ENCODE peak calls at places on chromosomes 4 and X, in ten cellular contexts. I is neural progenitor cell, C is cardiac muscle cell, M is uterus, Z is body of pancreas, H is tibial artery, J is Peyer's patch, L is AG04450, G is BE2C, F is fibroblast of lung. D is an unnamed sample. For H3K27me3, the result is how much of the 10 kb centered on the place peaks cover.

GRCh38 chr4:89640620-89641366 is 196.2 kb downstream of the SNCA start:
- DNase-seq in I (peak), C (peak), M (peak), Z (peak), H (no peak), J (no peak), L (peak), G (peak), F (peak), D (no peak)

GRCh38 chr4:47562297-47562696 is 77.2 kb downstream of the ATP10D start:
- DNase-seq in I (no peak), C (no peak), M (no peak), Z (no peak), H (no peak), J (no peak), L (no peak), G (no peak), F (peak), D (no peak)

GRCh38 chr4:186307497-186307896 is 41.5 kb downstream of the F11 start:
- DNase-seq in I (no peak), C (no peak), M (no peak), Z (no peak), H (no peak), J (no peak), L (no peak), G (no peak), F (peak), D (no peak)

GRCh38 chr4:184306949-184307348 is 89.3 kb upstream of the ENPP6 start:
- DNase-seq in I (no peak), C (no peak), M (no peak), Z (no peak), H (no peak), J (no peak), L (no peak), G (no peak), F (peak), D (no peak)

GRCh38 chrX:68511255-68511654 is 12.4 kb downstream of the YIPF6 start:
- DNase-seq in I (peak), C (peak), M (no peak), Z (peak), H (no peak), J (no peak), L (no peak), G (peak), F (peak), D (no peak)

GRCh38 chr4:140315970-140316369 is 57.5 kb upstream of the SCOC start:
- DNase-seq in I (peak), C (no peak), M (no peak), Z (no peak), H (no peak), J (no peak), L (no peak), G (no peak), F (no peak), D (no peak)

GRCh38 chrX:13763489-13763888 is 28.9 kb downstream of the OFD1 start:
- DNase-seq in I (peak), C (no peak), M (no peak), Z (no peak), H (peak), J (no peak), L (no peak), G (no peak), F (no peak), D (no peak)

GRCh38 chrX:132488819-132489255 is at the start of gene MBNL3:
- DNase-seq in I (peak), C (peak), M (no peak), Z (peak), H (peak), J (peak), L (no peak), G (peak), F (peak), D (no peak)

DNA sequence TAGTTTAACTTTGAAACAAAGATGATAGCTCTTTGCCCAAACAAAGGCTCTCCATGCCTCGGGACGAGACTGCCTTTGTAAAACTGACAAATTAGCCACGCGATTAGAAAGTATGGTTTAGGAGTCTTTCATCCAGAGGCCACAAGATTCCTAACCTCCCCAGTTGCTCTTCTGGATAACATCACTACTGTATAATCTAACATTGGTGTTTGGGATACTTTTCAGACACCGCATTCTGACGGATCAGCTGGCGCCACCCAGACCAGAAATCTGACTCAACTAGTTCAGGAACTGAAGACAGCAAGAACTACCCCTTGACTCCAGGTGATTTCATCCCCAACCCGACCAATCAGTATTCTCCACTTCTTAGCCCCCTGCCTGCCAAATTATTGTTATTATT is 98.1 kb upstream of the TEX13D start:
- DNase-seq in I (no peak), C (no peak), M (no peak), Z (no peak), H (no peak), J (no peak), L (no peak), G (no peak), F (no peak), D (no peak)
- H3K27me3 ChIP-seq in I (under half), C (under half), M (under half), Z (under half), H (under half), J (under half), L (under half), G (under half), F (under half), D (under half)

DNA sequence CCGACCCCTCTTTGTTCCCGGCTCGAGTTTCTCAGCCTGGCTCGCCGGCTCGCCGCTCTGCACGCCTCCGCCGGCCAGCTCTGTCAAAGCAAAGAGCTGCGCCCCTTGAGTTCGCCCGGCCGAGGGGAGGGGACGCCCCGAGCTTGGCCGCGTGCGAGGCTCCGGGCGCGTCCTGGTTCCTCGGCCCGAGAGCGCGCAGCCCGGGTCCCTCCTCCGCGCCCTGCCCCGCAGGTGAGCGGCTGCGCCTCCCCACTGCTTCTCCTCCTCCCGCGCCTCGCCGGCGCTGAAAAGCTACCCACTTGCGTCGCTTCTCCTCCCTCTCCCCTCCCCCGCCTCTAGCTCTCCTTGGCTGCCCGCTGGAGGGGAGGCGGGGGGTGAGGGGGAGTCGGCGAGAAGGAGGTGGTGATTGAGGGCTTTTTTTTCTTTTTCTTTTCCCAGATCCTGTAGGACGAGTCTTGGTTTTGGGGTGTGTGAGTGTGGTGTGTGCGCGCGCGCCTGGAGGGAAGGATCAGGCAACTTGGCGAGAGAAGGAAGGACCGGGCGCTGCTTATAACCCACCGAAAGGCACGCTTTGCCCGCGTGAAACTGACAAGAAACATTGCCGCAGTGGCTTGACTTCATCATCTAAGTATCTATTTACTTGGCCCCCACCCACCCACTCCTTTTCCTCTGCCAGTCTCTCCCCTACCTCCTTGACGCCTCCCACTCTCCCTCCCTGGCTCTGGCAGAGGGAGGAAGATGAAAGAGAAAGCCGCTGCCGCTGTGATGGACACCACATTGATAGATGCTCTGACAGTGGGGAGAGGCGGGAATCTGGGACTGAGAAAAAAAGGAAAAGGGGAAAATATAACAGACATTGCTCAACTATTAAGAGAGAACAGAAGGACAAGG is at the start of gene LEF1:
- DNase-seq in I (peak), C (peak), M (no peak), Z (peak), H (no peak), J (no peak), L (no peak), G (peak), F (peak), D (no peak)
- H3K27me3 ChIP-seq in I (half or more), C (under half), M (half or more), Z (half or more), H (under half), J (under half), L (half or more), G (half or more), F (under half), D (half or more)

GRCh38 chrX:127888767-127889166 is 163.4 kb downstream of the ACTRT1 start:
- DNase-seq in I (no peak), C (no peak), M (no peak), Z (no peak), H (no peak), J (no peak), L (no peak), G (no peak), F (no peak), D (no peak)
- H3K27me3 ChIP-seq in I (under half), C (under half), M (under half), Z (under half), H (under half), J (under half), L (under half), G (under half), F (under half), D (under half)

DNA sequence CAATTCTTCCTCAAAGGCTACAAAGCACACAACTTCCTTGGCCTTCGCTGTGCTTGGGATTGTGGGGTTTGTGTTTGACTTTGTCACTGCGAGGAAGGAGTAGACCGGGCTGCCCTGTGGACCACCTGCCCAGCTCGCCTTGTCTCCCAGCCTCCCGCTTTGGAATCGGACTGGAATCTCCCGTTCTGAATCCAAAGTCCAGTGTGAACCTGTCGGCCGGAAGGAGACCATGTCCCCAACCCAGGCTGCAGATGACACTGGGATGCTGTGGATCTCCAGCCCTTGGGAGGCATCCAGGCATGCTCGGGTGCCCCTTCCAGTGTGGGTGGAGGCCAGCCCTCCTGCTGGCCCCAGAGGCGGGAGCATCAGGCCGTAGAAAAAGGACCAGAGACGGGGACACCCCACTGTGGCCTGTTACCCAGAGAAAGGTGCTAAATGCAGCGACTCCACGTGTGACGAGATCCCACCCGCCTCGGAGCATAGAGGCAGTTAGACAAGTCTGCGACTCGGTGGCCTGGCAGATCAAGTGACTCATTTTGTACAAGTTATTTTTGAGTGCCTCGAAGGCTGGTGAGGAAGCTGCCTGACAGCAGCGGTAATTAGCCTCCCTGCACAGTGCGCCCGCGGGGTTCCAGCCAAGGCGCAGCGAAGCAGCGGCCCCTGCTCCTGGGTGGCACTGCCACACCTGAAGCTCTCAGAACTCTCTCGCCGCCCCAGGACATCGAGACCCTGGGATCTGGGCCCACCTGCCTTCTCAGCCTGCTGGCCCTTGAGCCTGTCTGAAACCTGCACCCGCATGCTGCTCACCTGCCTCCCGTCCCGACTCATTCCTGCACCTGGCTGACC is 57.5 kb downstream of the ADRA2C start:
- DNase-seq in I (no peak), C (no peak), M (no peak), Z (no peak), H (no peak), J (no peak), L (no peak), G (no peak), F (no peak), D (no peak)
- H3K27me3 ChIP-seq in I (under half), C (under half), M (under half), Z (under half), H (under half), J (under half), L (under half), G (under half), F (under half), D (under half)

GRCh38 chr4:8579526-8580320 is 469 bp upstream of the GPR78 start:
- DNase-seq in I (no peak), C (no peak), M (no peak), Z (no peak), H (no peak), J (no peak), L (no peak), G (no peak), F (no peak), D (no peak)

GRCh38 chr4:8582016-8582415 is 1.8 kb downstream of the GPR78 start:
- DNase-seq in I (no peak), C (no peak), M (no peak), Z (no peak), H (no peak), J (no peak), L (no peak), G (no peak), F (no peak), D (no peak)

GRCh38 chr4:8581094-8581861 is 1.1 kb downstream of the GPR78 start:
- DNase-seq in I (no peak), C (no peak), M (no peak), Z (no peak), H (peak), J (no peak), L (no peak), G (no peak), F (no peak), D (no peak)

GRCh38 chr4:8578717-8579116 is 1.5 kb upstream of the GPR78 start:
- DNase-seq in I (no peak), C (no peak), M (no peak), Z (no peak), H (no peak), J (no peak), L (no peak), G (no peak), F (no peak), D (no peak)

GRCh38 chr4:8580321-8581093 is at the start of gene GPR78:
- DNase-seq in I (peak), C (peak), M (peak), Z (peak), H (peak), J (no peak), L (no peak), G (peak), F (peak), D (no peak)
- H3K27me3 ChIP-seq in I (half or more), C (half or more), M (under half), Z (under half), H (under half), J (under half), L (under half), G (under half), F (under half), D (under half)

GRCh38 chr4:76250962-76251361 is 559 bp upstream of the FAM47E start:
- DNase-seq in I (no peak), C (no peak), M (no peak), Z (peak), H (no peak), J (no peak), L (no peak), G (no peak), F (peak), D (no peak)
- H3K27me3 ChIP-seq in I (under half), C (under half), M (under half), Z (under half), H (under half), J (under half), L (under half), G (under half), F (half or more), D (under half)

DNA sequence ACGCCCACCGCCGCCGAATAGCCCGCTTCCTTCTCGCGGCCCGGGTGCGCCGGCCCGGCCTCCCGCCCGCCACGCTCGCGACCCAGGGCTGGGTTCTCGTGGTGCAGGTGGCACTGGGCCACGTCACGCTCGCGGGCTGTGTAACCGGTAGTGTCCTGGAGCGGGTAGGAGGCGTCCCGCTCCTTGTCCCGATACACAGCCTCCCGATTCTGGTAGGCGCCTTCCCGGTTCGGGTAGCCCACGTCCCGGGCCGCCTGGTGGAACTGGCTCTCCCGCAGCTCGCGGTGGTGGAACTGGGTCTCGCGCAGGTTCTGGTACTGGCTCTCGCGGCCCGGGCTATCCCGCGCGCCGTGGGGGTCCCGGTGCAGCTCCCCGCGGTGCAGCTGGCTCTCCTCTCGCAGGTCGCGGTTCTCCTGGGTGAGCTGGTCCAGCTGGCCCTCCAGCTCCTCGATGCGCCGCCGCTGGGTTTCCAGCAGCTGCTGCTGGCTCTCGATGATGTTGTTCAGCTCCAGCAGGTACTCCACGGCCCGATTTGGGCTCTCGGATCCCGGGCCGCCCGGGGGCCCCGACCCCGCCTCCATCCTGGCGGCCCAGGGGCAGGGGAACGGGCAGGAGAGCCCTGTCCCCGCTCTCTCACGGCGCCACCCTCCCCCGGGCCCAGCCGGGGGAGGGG is 39.3 kb upstream of the IQSEC2 start:
- DNase-seq in I (peak), C (peak), M (no peak), Z (peak), H (no peak), J (no peak), L (no peak), G (no peak), F (no peak), D (no peak)
- H3K27me3 ChIP-seq in I (half or more), C (under half), M (under half), Z (under half), H (under half), J (under half), L (under half), G (under half), F (under half), D (half or more)

DNA sequence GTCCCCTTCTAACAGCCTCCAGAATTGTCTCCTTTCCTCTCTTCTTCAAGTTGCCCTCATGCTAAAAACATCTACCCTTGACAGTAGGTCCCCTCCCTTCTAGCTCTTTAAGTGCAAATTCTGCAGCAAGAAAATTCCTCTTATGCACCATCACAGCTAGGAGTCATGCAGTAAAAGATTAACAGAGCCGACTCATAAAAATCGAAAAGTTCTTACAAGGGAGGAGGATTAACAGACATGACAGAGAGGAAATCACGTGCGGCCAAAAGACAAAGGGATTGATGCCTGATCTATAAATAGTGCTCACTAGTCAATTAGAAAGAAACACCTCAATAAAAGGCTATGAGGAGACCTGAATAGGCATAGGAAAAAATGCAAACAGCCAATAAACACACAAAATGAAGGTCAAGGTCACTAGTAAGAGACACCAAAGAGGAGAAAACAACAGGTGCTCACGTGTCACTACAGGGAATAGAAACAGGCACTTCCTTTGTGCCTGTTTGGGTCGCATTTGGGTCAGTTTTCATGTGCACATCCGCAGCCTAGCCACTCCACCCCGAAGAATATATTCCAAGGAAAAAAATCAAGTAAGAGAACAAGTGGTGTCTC is 3.4 kb downstream of the RNF212 start:
- DNase-seq in I (no peak), C (no peak), M (no peak), Z (no peak), H (no peak), J (no peak), L (no peak), G (no peak), F (no peak), D (no peak)
- H3K27me3 ChIP-seq in I (half or more), C (half or more), M (under half), Z (under half), H (under half), J (under half), L (under half), G (under half), F (under half), D (under half)

GRCh38 chrX:136487647-136488046 is at the start of gene BRS3:
- DNase-seq in I (no peak), C (no peak), M (no peak), Z (no peak), H (no peak), J (no peak), L (no peak), G (no peak), F (no peak), D (no peak)
- H3K27me3 ChIP-seq in I (half or more), C (under half), M (under half), Z (under half), H (under half), J (under half), L (under half), G (under half), F (under half), D (under half)

D was measured in keratinocyte.